ENCODE peak calls at places on chromosomes 3 and 15, in four cellular contexts. F is NCI-H1694 treated with DMSO at 0.1 percent for 48 hours, C is left ventricle myocardium superior, M is IMR-90. R is an unnamed sample.

GRCh38 chr3:97821413-97821809 is 400 bp upstream of the CRYBG3 start:
- DNase-seq in F (no peak), C (no peak), M (no peak), R (peak; percentile 78)

GRCh38 chr3:41338276-41338675 is 139.0 kb downstream of the CTNNB1 start:
- DNase-seq in F (no peak), C (no peak), M (peak; percentile 30), R (no peak)

GRCh38 chr3:197752107-197752506 is 2.4 kb downstream of the FYTTD1 start:
- DNase-seq in F (no peak), C (no peak), M (no peak), R (no peak)

GRCh38 chr3:85821130-85821756 is 862.5 kb downstream of the CADM2 start:
- DNase-seq in F (peak; percentile 3), C (no peak), M (no peak), R (no peak)

GRCh38 chr15:36356978-36357582 is 222.3 kb upstream of the CDIN1 start:
- DNase-seq in F (no peak), C (no peak), M (peak; percentile 82), R (no peak)

GRCh38 chr15:55224892-55225291 is 28.2 kb upstream of the RSL24D1 start:
- DNase-seq in F (no peak), C (no peak), M (no peak), R (no peak)

GRCh38 chr3:121895121-121895520 is 920 bp downstream of the SLC15A2 start:
- DNase-seq in F (no peak), C (no peak), M (no peak), R (no peak)

GRCh38 chr3:101065962-101066361 is 72.7 kb upstream of the ABI3BP start:
- DNase-seq in F (no peak), C (no peak), M (peak; percentile 96), R (no peak)

GRCh38 chr3:60809857-60810256 is 441.4 kb downstream of the FHIT start:
- DNase-seq in F (no peak), C (no peak), M (no peak), R (no peak)

GRCh38 chr3:149848238-149848637 is 35.2 kb downstream of the RNF13 start:
- DNase-seq in F (no peak), C (no peak), M (no peak), R (no peak)

GRCh38 chr3:132448211-132448961 is 31.1 kb downstream of the DNAJC13 start:
- DNase-seq in F (peak; percentile 7), C (peak; percentile 54), M (peak; percentile 69), R (no peak)

R was measured in Right ventricle myocardium inferior.